ENCODE peak calls at places on chromosome 11, in nine cellular contexts. E, R, T, B, F, U, H, Y and O are unnamed samples.
A peak's percentile ranks its signal among the peaks of the same experiment; 100 is the strongest.

GRCh38 chr11:84355911-84356310 is 1069.7 kb upstream of the CCDC90B start:
- DNase-seq in R (no peak), F (no peak), Y (no peak), B (no peak), E (no peak), H (no peak), T (no peak), U (no peak), O (no peak)

GRCh38 chr11:72471005-72471898 is 36.9 kb upstream of the CLPB start:
- DNase-seq in U (peak; percentile 74), F (peak; percentile 59), B (no peak), T (peak; percentile 57), Y (peak; percentile 62), E (peak; percentile 85), R (peak; percentile 72), H (peak; percentile 73), O (peak; percentile 67)

GRCh38 chr11:105489431-105489830 is 120.4 kb upstream of the GRIA4 start:
- DNase-seq in B (no peak), T (no peak), F (no peak), H (peak; percentile 27), R (no peak), U (no peak), Y (no peak), E (peak; percentile 18), O (no peak)

GRCh38 chr11:85407648-85408047 is 219.5 kb downstream of the DLG2 start:
- DNase-seq in U (no peak), E (no peak), B (no peak), R (no peak), T (no peak), Y (no peak), H (no peak), F (no peak), O (no peak)

GRCh38 chr11:46075168-46075567 is 46.1 kb downstream of the PHF21A start:
- DNase-seq in F (no peak), R (no peak), B (no peak), H (peak; percentile 13), U (no peak), Y (no peak), T (no peak), E (no peak), O (no peak)

GRCh38 chr11:103541186-103541795 is 432.1 kb downstream of the DYNC2H1 start:
- DNase-seq in H (no peak), U (no peak), Y (no peak), B (no peak), T (no peak), F (no peak), E (peak; percentile 11), R (no peak), O (no peak)

GRCh38 chr11:79312591-79313267 is 128.1 kb downstream of the TENM4 start:
- DNase-seq in U (no peak), T (no peak), E (no peak), Y (no peak), B (no peak), F (no peak), H (no peak), R (no peak), O (no peak)

GRCh38 chr11:128422576-128423370 is 164.6 kb downstream of the ETS1 start:
- DNase-seq in F (peak; percentile 94), B (no peak), T (no peak), Y (peak; percentile 49), R (peak; percentile 82), U (peak; percentile 17), H (no peak), E (no peak), O (peak; percentile 35)

GRCh38 chr11:2826679-2827056 is 58.9 kb downstream of the CDKN1C start:
- DNase-seq in T (no peak), B (no peak), U (no peak), Y (no peak), H (no peak), R (no peak), F (no peak), E (no peak), O (no peak)

GRCh38 chr11:86951706-86952105 is 3.5 kb downstream of the FZD4 start:
- DNase-seq in B (no peak), H (no peak), U (no peak), R (no peak), E (no peak), T (no peak), F (no peak), Y (no peak), O (no peak)